ENCODE peak calls at places on chromosome 21, in eight cellular contexts. E is fibroblast of mammary gland; N is activated CD4-positive, CD25-positive, alpha-beta regulatory T cell treated with anti-CD3 and anti-CD28 coated beads, Interleukin-2, amount 50 U/mL, for 72 hours; W is NCI-H1694 treated with DMSO at 0.1 percent for 48 hours; V is stimulated activated naive CD8-positive, alpha-beta T cell treated with anti-CD3 and anti-CD28 coated beads, Interleukin-15, amount 100 ng/mL, for 72 hours; K is astrocyte of the spinal cord; B is fibroblast of lung; R is NCI-H345. I is an unnamed sample.

GRCh38 chr21:17438642-17439041 is 74.2 kb upstream of the CXADR start:
- DNase-seq in E (no peak), N (no peak), W (no peak), V (no peak), K (peak; percentile 32), B (no peak), R (peak; percentile 83), I (no peak)

GRCh38 chr21:19218163-19218562 is 814.6 kb upstream of the TMPRSS15 start:
- DNase-seq in E (no peak), N (no peak), W (no peak), V (no peak), K (no peak), B (no peak), R (no peak), I (no peak)

GRCh38 chr21:33011462-33011861 is 14.3 kb upstream of the OLIG2 start:
- DNase-seq in E (peak; percentile 95), N (no peak), W (no peak), V (no peak), K (peak; percentile 58), B (peak; percentile 31), R (no peak), I (no peak)

GRCh38 chr21:43717166-43717853 is 1.6 kb upstream of the PDXK start:
- DNase-seq in E (no peak), N (no peak), W (no peak), V (no peak), K (no peak), B (no peak), R (no peak), I (no peak)

GRCh38 chr21:45074818-45075605 is 632 bp downstream of the ADARB1 start:
- DNase-seq in E (no peak), N (peak; percentile 46), W (no peak), V (peak; percentile 61), K (peak; percentile 24), B (no peak), R (peak; percentile 27), I (no peak)

GRCh38 chr21:43345746-43346409 is 81.1 kb downstream of the SIK1 start:
- DNase-seq in E (peak; percentile 89), N (no peak), W (no peak), V (no peak), K (peak; percentile 48), B (peak; percentile 89), R (no peak), I (no peak)

GRCh38 chr21:44051462-44051941 is 39.4 kb downstream of the TRAPPC10 start:
- DNase-seq in E (peak; percentile 47), N (no peak), W (no peak), V (no peak), K (peak; percentile 56), B (peak; percentile 52), R (no peak), I (no peak)

GRCh38 chr21:14474995-14475394 is 71.1 kb downstream of the SAMSN1 start:
- DNase-seq in E (no peak), N (no peak), W (no peak), V (no peak), K (no peak), B (no peak), R (no peak), I (no peak)

GRCh38 chr21:38769253-38769780 is 36.4 kb upstream of the ETS2 start:
- DNase-seq in E (peak; percentile 40), N (no peak), W (no peak), V (no peak), K (peak; percentile 82), B (peak; percentile 84), R (no peak), I (no peak)

GRCh38 chr21:43273708-43274021 is 104.9 kb downstream of the CRYAA start:
- DNase-seq in E (no peak), N (no peak), W (no peak), V (no peak), K (no peak), B (no peak), R (no peak), I (no peak)

GRCh38 chr21:44304846-44305245 is 5.0 kb downstream of the PFKL start:
- DNase-seq in E (peak; percentile 38), N (no peak), W (peak; percentile 52), V (no peak), K (peak; percentile 31), B (peak; percentile 46), R (peak; percentile 37), I (peak; percentile 25)

GRCh38 chr21:41895643-41896493 is 16.7 kb upstream of the PRDM15 start:
- DNase-seq in E (no peak), N (no peak), W (no peak), V (peak; percentile 33), K (peak; percentile 41), B (peak; percentile 22), R (no peak), I (peak; percentile 55)

GRCh38 chr21:44893278-44893556 is 19.7 kb upstream of the PTTG1IP start:
- DNase-seq in E (no peak), N (no peak), W (no peak), V (no peak), K (no peak), B (no peak), R (no peak), I (no peak)

I was measured in T-cell.